ENCODE peak calls at places on chromosomes 6 and 20, in four cellular contexts. S, T, W and C are unnamed samples.

GRCh38 chr20:22288957-22289356 is 295.4 kb downstream of the FOXA2 start:
- DNase-seq in W (no peak), T (no peak), S (no peak), C (no peak)

GRCh38 chr6:90370493-90370959 is 73.9 kb upstream of the BACH2 start:
- DNase-seq in T (no peak), W (no peak), S (no peak), C (no peak)

GRCh38 chr6:118635909-118636735 is 15.3 kb downstream of the CEP85L start:
- DNase-seq in T (no peak), S (no peak), W (no peak), C (no peak)

GRCh38 chr6:113960795-113961194 is 10.2 kb downstream of the HDAC2 start:
- DNase-seq in S (no peak), W (no peak), T (no peak), C (no peak)

GRCh38 chr6:116217069-116217468 is 36.8 kb downstream of the TSPYL4 start:
- DNase-seq in S (no peak), W (no peak), T (no peak), C (no peak)

GRCh38 chr20:41617059-41617921 is 887 bp downstream of the CHD6 start:
- DNase-seq in T (peak), S (no peak), W (peak), C (peak)

GRCh38 chr6:51450248-51450957 is 631.7 kb downstream of the TFAP2B start:
- DNase-seq in S (no peak), W (no peak), T (no peak), C (no peak)

GRCh38 chr20:48159156-48159971 is 374.1 kb upstream of the SULF2 start:
- DNase-seq in W (no peak), T (no peak), S (no peak), C (no peak)

GRCh38 chr20:19658137-19658536 is 99.9 kb upstream of the RIN2 start:
- DNase-seq in S (no peak), T (no peak), W (peak), C (no peak)

GRCh38 chr20:59064214-59064722 is 21.7 kb upstream of the PRELID3B start:
- DNase-seq in S (no peak), T (no peak), W (no peak), C (no peak)

DNA sequence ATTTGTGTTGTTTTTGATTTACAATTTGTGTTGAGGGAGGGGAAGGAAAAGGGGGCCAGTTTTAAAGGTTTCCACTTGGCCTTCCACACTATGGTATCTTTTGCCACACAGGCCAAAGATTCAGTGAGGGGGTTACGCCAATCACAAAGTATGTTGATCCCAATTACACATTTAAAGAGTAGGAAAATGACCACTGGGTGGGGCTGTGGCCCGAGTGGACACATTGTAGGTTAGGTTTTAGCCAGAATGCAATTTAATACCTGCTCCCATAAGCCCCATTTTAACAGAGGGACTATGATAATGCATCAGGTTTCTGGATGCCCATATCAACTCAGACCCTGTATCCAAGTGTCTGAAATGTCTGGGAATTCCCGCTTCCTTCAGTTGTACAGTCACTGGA is 15.6 kb downstream of the VGLL2 start:
- DNase-seq in S (no peak), W (no peak), T (no peak), C (no peak)
- TF ChIP-seq CTCF in S (no peak), W (no peak), T (no peak), C (no peak)

GRCh38 chr6:141541766-141542324 is 590.9 kb upstream of the GJE1 start:
- DNase-seq in T (no peak), S (no peak), W (no peak), C (no peak)

GRCh38 chr6:141539617-141540016 is 593.1 kb upstream of the GJE1 start:
- DNase-seq in T (no peak), S (no peak), W (no peak), C (no peak)

GRCh38 chr6:141540207-141540606 is 592.5 kb upstream of the GJE1 start:
- DNase-seq in W (no peak), T (no peak), S (no peak), C (no peak)
- TF ChIP-seq CTCF in W (no peak), T (no peak), S (no peak), C (no peak)

GRCh38 chr6:89084954-89085353 is 4.4 kb downstream of the PNRC1 start:
- DNase-seq in T (no peak), W (no peak), S (no peak), C (no peak)

GRCh38 chr6:89082439-89082838 is 1.9 kb downstream of the PNRC1 start:
- DNase-seq in W (no peak), S (no peak), T (no peak), C (no peak)

GRCh38 chr6:89084542-89084941 is 4.0 kb downstream of the PNRC1 start:
- DNase-seq in S (no peak), T (no peak), W (no peak), C (no peak)

GRCh38 chr6:89085409-89086012 is 5.0 kb downstream of the PNRC1 start:
- DNase-seq in W (no peak), S (no peak), T (no peak), C (no peak)

DNA sequence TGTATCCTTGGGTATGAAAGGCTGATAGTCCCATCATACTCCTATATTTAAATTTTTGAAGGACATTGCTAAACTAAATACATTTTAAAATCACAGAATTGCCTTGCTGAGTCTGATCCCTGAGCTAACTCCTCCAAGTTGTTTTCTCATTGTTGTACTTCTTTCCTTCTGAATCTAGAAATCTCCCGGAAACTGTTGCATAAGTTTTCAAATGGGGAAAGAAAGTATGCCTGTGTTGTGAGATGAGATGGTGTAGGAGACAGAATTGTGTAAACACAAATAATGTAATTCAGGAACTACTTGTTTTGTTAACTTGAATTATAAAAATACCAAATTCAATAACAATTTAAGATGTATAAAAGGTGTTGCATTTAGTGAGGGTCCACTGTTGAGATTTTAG is 7.3 kb downstream of the PNRC1 start:
- DNase-seq in S (no peak), W (no peak), T (no peak), C (no peak)
- TF ChIP-seq CTCF in S (no peak), W (no peak), T (no peak), C (no peak)

GRCh38 chr6:101395345-101395744 is 1.8 kb downstream of the GRIK2 start:
- DNase-seq in T (no peak), S (no peak), W (no peak), C (no peak)
- TF ChIP-seq CTCF in T (no peak), S (no peak), W (no peak), C (no peak)

GRCh38 chr6:156379946-156380707 is 397.1 kb upstream of the ARID1B start:
- DNase-seq in W (no peak), T (no peak), S (no peak), C (no peak)
- TF ChIP-seq CTCF in W (no peak), T (no peak), S (no peak), C (no peak)

GRCh38 chr6:99588618-99589289 is 17.9 kb upstream of the PRDM13 start:
- DNase-seq in W (peak), T (peak), S (peak), C (peak)
- TF ChIP-seq CTCF in W (peak), T (peak), S (peak), C (no peak)

DNA sequence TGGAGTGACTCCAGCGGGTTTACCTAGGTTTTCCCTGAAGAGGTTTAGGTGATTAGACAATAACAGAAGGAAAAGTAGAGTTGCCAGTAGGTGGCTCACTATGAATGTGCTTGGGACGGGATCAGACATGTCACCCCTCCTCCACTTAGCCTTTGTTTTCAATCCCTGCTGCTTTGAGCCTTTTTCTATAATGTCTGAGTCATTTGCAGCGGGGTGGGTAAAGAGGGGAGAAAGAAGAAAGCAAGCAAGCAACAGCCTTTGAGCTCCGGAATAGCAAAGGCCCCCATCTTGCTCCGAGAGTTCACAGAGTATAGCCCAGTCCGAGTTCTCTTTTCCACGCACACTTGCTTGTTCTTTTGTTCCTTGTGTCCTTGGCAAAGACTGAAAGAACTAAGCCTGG is 129.1 kb downstream of the PACRG start:
- DNase-seq in S (peak), T (no peak), W (peak), C (peak)
- TF ChIP-seq CTCF in S (peak), T (peak), W (no peak), C (peak)

GRCh38 chr6:551829-552350 is 105.0 kb downstream of the HUS1B start:
- DNase-seq in S (no peak), W (no peak), T (no peak), C (no peak)

GRCh38 chr6:548517-548916 is 108.4 kb downstream of the HUS1B start:
- DNase-seq in W (no peak), T (no peak), S (no peak), C (no peak)

GRCh38 chr6:549901-550300 is 107.0 kb downstream of the HUS1B start:
- DNase-seq in T (no peak), W (no peak), S (no peak), C (no peak)

GRCh38 chr6:548091-548490 is 108.8 kb downstream of the HUS1B start:
- DNase-seq in S (no peak), W (no peak), T (no peak), C (no peak)

GRCh38 chr6:551405-551804 is 105.5 kb downstream of the HUS1B start:
- DNase-seq in T (no peak), W (no peak), S (peak), C (no peak)
- TF ChIP-seq CTCF in T (no peak), W (no peak), S (no peak), C (no peak)